ENCODE peak calls at places on chromosomes 4 and X, in ten cellular contexts. E, B, Y, V, I, M, F, Q, U and P are unnamed samples.
A peak's percentile ranks its signal among the peaks of the same experiment; 100 is the strongest.

GRCh38 chr4:74258949-74259348 is 49.3 kb upstream of the EPGN start:
- DNase-seq in V (peak; percentile 91), E (no peak), Q (no peak), I (no peak), F (peak; percentile 46), U (no peak), B (no peak), Y (no peak), M (peak; percentile 44), P (peak; percentile 26)

GRCh38 chrX:102841706-102842003 is 95.4 kb upstream of the RAB40AL start:
- DNase-seq in Y (no peak), E (no peak), U (no peak), B (no peak), M (no peak), V (no peak), Q (no peak), I (no peak), F (no peak), P (no peak)

GRCh38 chr4:78902313-78902712 is 36.9 kb downstream of the PAQR3 start:
- DNase-seq in E (no peak), M (no peak), V (no peak), U (no peak), B (no peak), Y (no peak), I (no peak), F (no peak), Q (no peak), P (no peak)

GRCh38 chrX:15475021-15475420 is 18.1 kb downstream of the PIR start:
- DNase-seq in B (no peak), E (no peak), M (no peak), F (peak; percentile 68), U (no peak), I (no peak), Y (no peak), V (no peak), Q (no peak), P (peak; percentile 5)

GRCh38 chr4:4457803-4458550 is 71.1 kb downstream of the NSG1 start:
- DNase-seq in Y (no peak), Q (no peak), V (no peak), E (peak; percentile 27), M (no peak), B (no peak), I (no peak), F (peak; percentile 7), U (no peak), P (no peak)

GRCh38 chrX:139798701-139799100 is 90.7 kb upstream of the MCF2 start:
- DNase-seq in B (no peak), U (no peak), V (no peak), F (no peak), M (no peak), Q (no peak), I (no peak), Y (no peak), E (no peak), P (no peak)

GRCh38 chr4:180947421-180947820 is 1295.8 kb upstream of the TENM3 start:
- DNase-seq in F (no peak), E (no peak), M (no peak), I (no peak), B (no peak), Q (no peak), Y (peak; percentile 16), V (no peak), U (no peak), P (no peak)

GRCh38 chr4:93764647-93765246 is 63.8 kb upstream of the ATOH1 start:
- DNase-seq in Q (no peak), I (peak; percentile 28), F (peak; percentile 56), E (peak; percentile 66), U (no peak), V (no peak), B (no peak), Y (peak; percentile 40), M (no peak), P (peak; percentile 7)

GRCh38 chr4:122152699-122153328 is 683 bp downstream of the BLTP1 start:
- DNase-seq in V (peak; percentile 38), F (peak; percentile 50), Q (no peak), I (no peak), U (peak; percentile 89), Y (no peak), E (peak; percentile 55), M (peak; percentile 53), B (peak; percentile 65), P (peak; percentile 19)

GRCh38 chr4:33998204-33998603 is 2246.1 kb downstream of the ARAP2 start:
- DNase-seq in F (no peak), E (peak; percentile 19), Q (no peak), M (no peak), V (no peak), U (no peak), B (no peak), Y (no peak), I (no peak), P (no peak)

GRCh38 chr4:7335363-7336066 is 99.2 kb downstream of the PSAPL1 start:
- DNase-seq in B (no peak), E (peak; percentile 87), F (peak; percentile 27), Q (no peak), V (peak; percentile 62), U (peak; percentile 80), M (peak; percentile 59), Y (peak; percentile 42), I (no peak), P (peak; percentile 12)

GRCh38 chr4:40212674-40213504 is 16.1 kb downstream of the RHOH start:
- DNase-seq in E (no peak), U (no peak), F (no peak), Q (no peak), Y (no peak), V (no peak), M (no peak), I (no peak), B (no peak), P (no peak)

GRCh38 chrX:115939636-115940160 is 230.8 kb upstream of the AGTR2 start:
- DNase-seq in Q (no peak), E (no peak), I (no peak), B (no peak), Y (no peak), F (no peak), V (no peak), M (no peak), U (no peak), P (no peak)

GRCh38 chr4:113683143-113683542 is 78.4 kb downstream of the CAMK2D start:
- DNase-seq in E (no peak), B (no peak), F (no peak), U (no peak), Y (no peak), M (peak; percentile 48), I (no peak), V (no peak), Q (no peak), P (no peak)

GRCh38 chrX:11792461-11793421 is 34.7 kb downstream of the MSL3 start:
- DNase-seq in F (no peak), B (no peak), Y (no peak), U (no peak), I (no peak), V (peak; percentile 52), E (no peak), M (peak; percentile 35), Q (no peak), P (peak; percentile 8)

GRCh38 chrX:15501506-15501905 is 899 bp downstream of the BMX start:
- DNase-seq in V (no peak), F (peak; percentile 59), Y (no peak), B (no peak), E (no peak), M (no peak), I (no peak), U (no peak), Q (no peak), P (no peak)

GRCh38 chr4:54085284-54085683 is 14.7 kb upstream of the GSX2 start:
- DNase-seq in F (peak; percentile 84), I (peak; percentile 88), B (peak; percentile 90), Y (no peak), V (no peak), E (no peak), U (no peak), Q (no peak), M (no peak), P (no peak)

GRCh38 chrX:136714626-136715599 is 65.8 kb downstream of the ARHGEF6 start:
- DNase-seq in V (no peak), M (no peak), B (no peak), F (no peak), E (no peak), U (no peak), Q (no peak), I (no peak), Y (no peak), P (no peak)

GRCh38 chrX:70332600-70332999 is 42.7 kb downstream of the KIF4A start:
- DNase-seq in Y (no peak), U (no peak), B (no peak), I (no peak), Q (no peak), E (peak; percentile 20), F (no peak), M (no peak), V (no peak), P (no peak)

GRCh38 chr4:2290488-2290887 is 28.6 kb upstream of the MXD4 start:
- DNase-seq in Q (no peak), M (no peak), U (peak; percentile 80), F (no peak), E (no peak), V (no peak), Y (no peak), B (peak; percentile 45), I (no peak), P (no peak)
- H3K4me1 ChIP-seq in Q (peaks cover 15% of the 10 kb centered on the region), M (no peaks in the 10 kb centered on the region), U (peaks cover 31% of the 10 kb centered on the region), F (peaks cover 5% of the 10 kb centered on the region), E (no peaks in the 10 kb centered on the region), V (peaks cover 9% of the 10 kb centered on the region), Y (no peaks in the 10 kb centered on the region), B (peaks cover 6% of the 10 kb centered on the region), I (no peaks in the 10 kb centered on the region), P (no peaks in the 10 kb centered on the region)

GRCh38 chrX:154458116-154458953 is at the start of gene PLXNA3:
- DNase-seq in M (peak; percentile 53), Q (no peak), F (no peak), I (no peak), Y (no peak), U (peak; percentile 87), B (no peak), V (peak; percentile 39), E (peak; percentile 46), P (no peak)
- TF ChIP-seq POLR2AphosphoS5 in M (peak; percentile 14), Q (peak; percentile 29), F (peak; percentile 77), I (peak; percentile 59), Y (peak; percentile 76), U (peak; percentile 61), B (no peak), V (peak; percentile 54), E (no peak), P (no peak)

DNA sequence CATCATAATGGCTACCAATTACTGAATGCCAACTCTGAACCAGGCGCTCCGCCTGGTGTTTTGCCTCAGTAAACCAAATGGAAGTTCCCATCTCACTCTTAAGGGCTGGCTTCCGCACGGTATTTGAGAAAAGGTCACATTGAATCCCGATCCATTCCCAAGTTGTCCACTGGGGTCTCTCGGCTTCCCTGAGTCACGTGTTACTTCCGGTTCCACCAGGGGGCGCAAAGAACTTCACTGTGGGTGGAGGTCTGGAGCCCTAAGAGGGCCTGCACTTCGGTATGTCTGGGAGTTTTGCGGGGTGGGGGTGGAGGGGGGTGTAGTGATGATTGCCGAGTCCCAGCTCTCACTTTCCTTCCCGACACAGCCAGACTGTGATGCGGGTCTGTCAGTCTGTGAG is 13.4 kb upstream of the NHS start:
- DNase-seq in V (no peak), B (no peak), F (no peak), Q (no peak), M (no peak), U (no peak), E (peak; percentile 86), Y (no peak), I (no peak), P (no peak)
- TF ChIP-seq CTCF in V (no peak), B (no peak), F (no peak), Q (no peak), M (no peak), U (no peak), E (peak; percentile 74), Y (peak; percentile 51), I (peak; percentile 21), P (peak; percentile 5)

GRCh38 chr4:184428787-184429186 is 45.6 kb downstream of the IRF2 start:
- DNase-seq in U (no peak), Q (no peak), M (no peak), Y (no peak), V (no peak), F (no peak), B (no peak), I (no peak), E (no peak), P (no peak)
- H3K4me1 ChIP-seq in U (peaks cover 100% of the 10 kb centered on the region), Q (peaks cover 54% of the 10 kb centered on the region), M (peaks cover 19% of the 10 kb centered on the region), Y (no peaks in the 10 kb centered on the region), V (peaks cover 89% of the 10 kb centered on the region), F (no peaks in the 10 kb centered on the region), B (peaks cover 18% of the 10 kb centered on the region), I (no peaks in the 10 kb centered on the region), E (peaks cover 12% of the 10 kb centered on the region), P (peaks cover 14% of the 10 kb centered on the region)